ENCODE peak calls at places on chromosomes 5 and 9, in ten cellular contexts. D is COR-L47; J is GM04503; L is T follicular helper cell; S is MV-4-11; X is osteoblast; O is kidney tubule cell; C is BJ; Q is HTR-8/SVneo; F is activated CD8-positive, alpha-beta memory T cell treated with anti-CD3 and anti-CD28 coated beads for 48 hours. U is an unnamed sample.

GRCh38 chr5:141771031-141771430 is 89.0 kb upstream of the ARAP3 start:
- DNase-seq in D (no peak), J (no peak), L (no peak), S (no peak), X (peak), O (no peak), C (no peak), Q (no peak), F (no peak), U (no peak)

GRCh38 chr5:170110403-170111087 is 4.8 kb downstream of the FOXI1 start:
- DNase-seq in D (no peak), J (no peak), L (no peak), S (no peak), X (no peak), O (no peak), C (no peak), Q (no peak), F (no peak), U (no peak)

GRCh38 chr9:127976498-127976897 is 4.3 kb downstream of the EEIG1 start:
- DNase-seq in D (peak), J (no peak), L (peak), S (no peak), X (peak), O (peak), C (no peak), Q (no peak), F (no peak), U (no peak)

GRCh38 chr5:139960723-139961383 is 82.2 kb downstream of the NRG2 start:
- DNase-seq in D (no peak), J (no peak), L (no peak), S (no peak), X (no peak), O (no peak), C (no peak), Q (no peak), F (no peak), U (no peak)

GRCh38 chr5:40776658-40776977 is 20.9 kb upstream of the TTC33 start:
- DNase-seq in D (no peak), J (no peak), L (no peak), S (no peak), X (no peak), O (no peak), C (no peak), Q (no peak), F (no peak), U (no peak)

GRCh38 chr5:43192558-43193170 is 639 bp downstream of the NIM1K start:
- DNase-seq in D (peak), J (no peak), L (no peak), S (no peak), X (peak), O (peak), C (no peak), Q (no peak), F (peak), U (no peak)

GRCh38 chr9:99779277-99779676 is 42.4 kb upstream of the NR4A3 start:
- DNase-seq in D (no peak), J (no peak), L (no peak), S (no peak), X (no peak), O (no peak), C (no peak), Q (no peak), F (no peak), U (no peak)

GRCh38 chr5:168647083-168647482 is 67.9 kb upstream of the PANK3 start:
- DNase-seq in D (no peak), J (peak), L (no peak), S (no peak), X (no peak), O (peak), C (peak), Q (no peak), F (no peak), U (no peak)

GRCh38 chr9:112170235-112170634 is 4.9 kb downstream of the SUSD1 start:
- DNase-seq in D (no peak), J (no peak), L (no peak), S (no peak), X (no peak), O (peak), C (no peak), Q (no peak), F (no peak), U (no peak)

GRCh38 chr5:133285583-133286021 is 233.8 kb downstream of the HSPA4 start:
- DNase-seq in D (no peak), J (no peak), L (no peak), S (peak), X (no peak), O (peak), C (no peak), Q (peak), F (no peak), U (no peak)

GRCh38 chr9:14066815-14067214 is 247.1 kb downstream of the NFIB start:
- DNase-seq in D (peak), J (no peak), L (no peak), S (no peak), X (no peak), O (no peak), C (no peak), Q (no peak), F (no peak), U (no peak)

GRCh38 chr5:53479045-53479655 is 1.3 kb upstream of the FST start:
- DNase-seq in D (no peak), J (no peak), L (no peak), S (peak), X (peak), O (no peak), C (no peak), Q (peak), F (no peak), U (no peak)

GRCh38 chr9:132163457-132163875 is 1.6 kb downstream of the NTNG2 start:
- DNase-seq in D (no peak), J (no peak), L (no peak), S (no peak), X (peak), O (no peak), C (no peak), Q (no peak), F (no peak), U (no peak)

GRCh38 chr9:37639109-37639748 is 11.5 kb upstream of the FRMPD1 start:
- DNase-seq in D (no peak), J (no peak), L (no peak), S (no peak), X (no peak), O (no peak), C (no peak), Q (no peak), F (no peak), U (no peak)

GRCh38 chr5:157562111-157562581 is 13.4 kb downstream of the ADAM19 start:
- DNase-seq in D (no peak), J (no peak), L (no peak), S (no peak), X (peak), O (no peak), C (peak), Q (no peak), F (no peak), U (peak)

GRCh38 chr5:150560401-150561191 is 52.7 kb downstream of the NDST1 start:
- DNase-seq in D (peak), J (no peak), L (peak), S (peak), X (no peak), O (peak), C (no peak), Q (peak), F (peak), U (peak)

GRCh38 chr5:124860271-124860670 is 113.8 kb upstream of the ZNF608 start:
- DNase-seq in D (no peak), J (no peak), L (no peak), S (no peak), X (no peak), O (no peak), C (no peak), Q (no peak), F (no peak), U (no peak)

GRCh38 chr5:68049053-68049713 is 166.4 kb upstream of the PIK3R1 start:
- DNase-seq in D (peak), J (peak), L (no peak), S (no peak), X (no peak), O (no peak), C (peak), Q (no peak), F (no peak), U (no peak)

GRCh38 chr5:143569722-143570567 is 166.5 kb upstream of the NR3C1 start:
- DNase-seq in D (no peak), J (no peak), L (no peak), S (no peak), X (no peak), O (peak), C (no peak), Q (no peak), F (no peak), U (no peak)

GRCh38 chr5:52999357-52999949 is 10.3 kb downstream of the ITGA2 start:
- DNase-seq in D (no peak), J (peak), L (no peak), S (no peak), X (no peak), O (peak), C (no peak), Q (no peak), F (no peak), U (no peak)

GRCh38 chr5:78497573-78498533 is 137.4 kb downstream of the SCAMP1 start:
- DNase-seq in D (no peak), J (no peak), L (no peak), S (no peak), X (no peak), O (no peak), C (no peak), Q (no peak), F (no peak), U (no peak)

GRCh38 chr5:440413-441180 is 2.4 kb upstream of the EXOC3 start:
- DNase-seq in D (no peak), J (no peak), L (no peak), S (peak), X (peak), O (no peak), C (no peak), Q (no peak), F (no peak), U (no peak)

GRCh38 chr9:121758693-121759092 is 107.3 kb downstream of the DAB2IP start:
- DNase-seq in D (no peak), J (no peak), L (no peak), S (no peak), X (no peak), O (no peak), C (no peak), Q (no peak), F (no peak), U (no peak)

GRCh38 chr5:113020461-113021273 is 44.1 kb downstream of the DCP2 start:
- DNase-seq in D (no peak), J (no peak), L (no peak), S (no peak), X (peak), O (peak), C (no peak), Q (peak), F (no peak), U (no peak)

GRCh38 chr9:76895186-76895585 is 10.7 kb downstream of the PRUNE2 start:
- DNase-seq in D (no peak), J (no peak), L (no peak), S (no peak), X (no peak), O (peak), C (no peak), Q (no peak), F (no peak), U (no peak)

GRCh38 chr9:95349109-95350038 is 31.9 kb upstream of the FANCC start:
- DNase-seq in D (no peak), J (no peak), L (no peak), S (no peak), X (no peak), O (no peak), C (no peak), Q (no peak), F (no peak), U (no peak)

GRCh38 chr9:29078063-29078660 is 1504.9 kb upstream of the C9orf72 start:
- DNase-seq in D (no peak), J (no peak), L (no peak), S (no peak), X (peak), O (peak), C (no peak), Q (peak), F (no peak), U (no peak)

GRCh38 chr5:154708845-154709244 is 46.3 kb upstream of the LARP1 start:
- DNase-seq in D (no peak), J (no peak), L (no peak), S (peak), X (no peak), O (peak), C (no peak), Q (no peak), F (no peak), U (no peak)

GRCh38 chr9:92648447-92649406 is 21.2 kb downstream of the IPPK start:
- DNase-seq in D (no peak), J (no peak), L (no peak), S (no peak), X (no peak), O (no peak), C (no peak), Q (no peak), F (no peak), U (no peak)

GRCh38 chr9:130522233-130522808 is 57.1 kb upstream of the FUBP3 start:
- DNase-seq in D (no peak), J (no peak), L (no peak), S (no peak), X (no peak), O (no peak), C (no peak), Q (no peak), F (no peak), U (no peak)

GRCh38 chr9:27310582-27310981 is 13.6 kb upstream of the EQTN start:
- DNase-seq in D (no peak), J (no peak), L (no peak), S (no peak), X (no peak), O (no peak), C (no peak), Q (no peak), F (no peak), U (no peak)

GRCh38 chr9:27703591-27703990 is 130.3 kb upstream of the C9orf72 start:
- DNase-seq in D (no peak), J (no peak), L (no peak), S (no peak), X (no peak), O (no peak), C (no peak), Q (no peak), F (no peak), U (no peak)

GRCh38 chr5:60578295-60578694 is 121.7 kb downstream of the DEPDC1B start:
- DNase-seq in D (no peak), J (no peak), L (no peak), S (peak), X (no peak), O (no peak), C (no peak), Q (no peak), F (no peak), U (no peak)

GRCh38 chr5:126972062-126972895 is 58.1 kb downstream of the MARCHF3 start:
- DNase-seq in D (no peak), J (no peak), L (no peak), S (peak), X (no peak), O (no peak), C (no peak), Q (no peak), F (no peak), U (no peak)

GRCh38 chr5:59749782-59750520 is 143.6 kb downstream of the PDE4D start:
- DNase-seq in D (no peak), J (no peak), L (no peak), S (no peak), X (no peak), O (peak), C (no peak), Q (no peak), F (no peak), U (no peak)

GRCh38 chr9:131875828-131876485 is 136.1 kb upstream of the RAPGEF1 start:
- DNase-seq in D (no peak), J (no peak), L (no peak), S (peak), X (peak), O (peak), C (no peak), Q (no peak), F (no peak), U (no peak)

GRCh38 chr9:17063535-17064135 is 71.2 kb upstream of the CNTLN start:
- DNase-seq in D (peak), J (no peak), L (no peak), S (peak), X (peak), O (peak), C (no peak), Q (peak), F (no peak), U (peak)

GRCh38 chr9:36728651-36729520 is 156.2 kb downstream of the MELK start:
- DNase-seq in D (peak), J (no peak), L (peak), S (peak), X (peak), O (peak), C (peak), Q (peak), F (peak), U (peak)